ENCODE peak calls at places on chromosomes 7 and 10, in six cellular contexts. Q is retinal pigment epithelial cell, P is H1, S is lower lobe of right lung, W is astrocyte of the spinal cord, O is PC-3. J is an unnamed sample.

GRCh38 chr10:124995605-124996004 is 53.7 kb downstream of the ZRANB1 start:
- DNase-seq in Q (no peak), P (no peak), S (peak), W (no peak), O (no peak), J (no peak)

GRCh38 chr10:71381611-71382010 is 15.1 kb upstream of the CDH23 start:
- DNase-seq in Q (peak), P (no peak), S (no peak), W (no peak), O (no peak), J (no peak)

GRCh38 chr10:99920486-99920885 is 89.3 kb downstream of the DNMBP start:
- DNase-seq in Q (no peak), P (no peak), S (no peak), W (no peak), O (no peak), J (no peak)

GRCh38 chr7:158473946-158474345 is 113.7 kb downstream of the PTPRN2 start:
- DNase-seq in Q (no peak), P (no peak), S (no peak), W (no peak), O (no peak), J (no peak)

GRCh38 chr7:129773328-129773731 is 161.8 kb downstream of the NRF1 start:
- DNase-seq in Q (no peak), P (no peak), S (no peak), W (no peak), O (no peak), J (no peak)

GRCh38 chr7:15046851-15047250 is 144.3 kb upstream of the DGKB start:
- DNase-seq in Q (no peak), P (no peak), S (no peak), W (no peak), O (no peak), J (no peak)

GRCh38 chr7:5396999-5397656 is 26.5 kb downstream of the TNRC18 start:
- DNase-seq in Q (no peak), P (no peak), S (peak), W (peak), O (peak), J (peak)

GRCh38 chr10:133462512-133463305 is 9.0 kb downstream of the SCART1 start:
- DNase-seq in Q (no peak), P (no peak), S (no peak), W (no peak), O (no peak), J (no peak)

GRCh38 chr7:8384901-8385300 is 48.5 kb upstream of the NXPH1 start:
- DNase-seq in Q (no peak), P (no peak), S (no peak), W (no peak), O (no peak), J (no peak)

GRCh38 chr7:114930107-114930521 is 8.2 kb downstream of the MDFIC start:
- DNase-seq in Q (no peak), P (no peak), S (no peak), W (no peak), O (no peak), J (no peak)

GRCh38 chr7:25314729-25315267 is 86.5 kb upstream of the NPVF start:
- DNase-seq in Q (no peak), P (no peak), S (no peak), W (no peak), O (no peak), J (peak)

GRCh38 chr7:142153400-142153799 is 41.9 kb downstream of the MGAM2 start:
- DNase-seq in Q (no peak), P (no peak), S (no peak), W (no peak), O (peak), J (peak)

GRCh38 chr7:39429421-39429820 is 136.8 kb upstream of the YAE1 start:
- DNase-seq in Q (no peak), P (no peak), S (no peak), W (no peak), O (peak), J (no peak)

GRCh38 chr10:62761115-62761514 is 43.4 kb upstream of the ADO start:
- DNase-seq in Q (no peak), P (no peak), S (no peak), W (no peak), O (peak), J (no peak)

GRCh38 chr7:80105706-80106408 is 28.8 kb upstream of the GNAI1 start:
- DNase-seq in Q (no peak), P (no peak), S (no peak), W (no peak), O (no peak), J (no peak)

GRCh38 chr10:3493621-3494020 is 291.4 kb downstream of the KLF6 start:
- DNase-seq in Q (no peak), P (no peak), S (no peak), W (no peak), O (peak), J (no peak)

GRCh38 chr10:103645141-103646054 is 151.9 kb downstream of the NEURL1 start:
- DNase-seq in Q (no peak), P (no peak), S (peak), W (peak), O (peak), J (peak)

GRCh38 chr7:33596694-33597093 is 308.6 kb upstream of the BMPER start:
- DNase-seq in Q (no peak), P (no peak), S (no peak), W (no peak), O (no peak), J (no peak)

GRCh38 chr10:52635651-52636050 is 136.9 kb downstream of the MBL2 start:
- DNase-seq in Q (no peak), P (no peak), S (no peak), W (no peak), O (no peak), J (no peak)

GRCh38 chr10:31320179-31320597 is 1.2 kb downstream of the ZEB1 start:
- DNase-seq in Q (no peak), P (no peak), S (peak), W (peak), O (peak), J (no peak)

GRCh38 chr7:47390914-47391313 is 191.0 kb downstream of the TNS3 start:
- DNase-seq in Q (no peak), P (no peak), S (no peak), W (no peak), O (no peak), J (no peak)

GRCh38 chr7:155371884-155372781 is 74.5 kb downstream of the INSIG1 start:
- DNase-seq in Q (no peak), P (no peak), S (peak), W (no peak), O (no peak), J (no peak)

GRCh38 chr7:6306471-6306870 is 34.0 kb upstream of the CYTH3 start:
- DNase-seq in Q (peak), P (no peak), S (no peak), W (peak), O (peak), J (peak)

GRCh38 chr10:84179059-84179710 is 5.6 kb downstream of the GPR15LG start:
- DNase-seq in Q (no peak), P (no peak), S (no peak), W (no peak), O (no peak), J (peak)

GRCh38 chr10:59098387-59098786 is 78.1 kb upstream of the PHYHIPL start:
- DNase-seq in Q (no peak), P (no peak), S (no peak), W (peak), O (no peak), J (peak)

GRCh38 chr10:103111031-103111917 is 81.8 kb downstream of the NT5C2 start:
- DNase-seq in Q (no peak), P (no peak), S (no peak), W (peak), O (no peak), J (peak)

GRCh38 chr10:104309980-104310978 is 28.0 kb downstream of the ITPRIP start:
- DNase-seq in Q (no peak), P (no peak), S (no peak), W (peak), O (peak), J (peak)

GRCh38 chr10:29590598-29591415 is 44.0 kb downstream of the SVIL start:
- DNase-seq in Q (no peak), P (no peak), S (no peak), W (peak), O (peak), J (peak)

GRCh38 chr7:125934539-125934938 is 1004.9 kb upstream of the POT1 start:
- DNase-seq in Q (peak), P (no peak), S (no peak), W (no peak), O (peak), J (no peak)

GRCh38 chr7:28332031-28332430 is 80.3 kb upstream of the CREB5 start:
- DNase-seq in Q (no peak), P (no peak), S (no peak), W (no peak), O (no peak), J (no peak)

GRCh38 chr7:28328822-28329615 is 83.3 kb upstream of the CREB5 start:
- DNase-seq in Q (no peak), P (no peak), S (no peak), W (no peak), O (no peak), J (no peak)

GRCh38 chr7:28328161-28328560 is 84.2 kb upstream of the CREB5 start:
- DNase-seq in Q (no peak), P (no peak), S (no peak), W (no peak), O (peak), J (no peak)

GRCh38 chr7:28329616-28330373 is 82.5 kb upstream of the CREB5 start:
- DNase-seq in Q (no peak), P (no peak), S (no peak), W (no peak), O (no peak), J (peak)

GRCh38 chr7:28330384-28331070 is 81.8 kb upstream of the CREB5 start:
- DNase-seq in Q (peak), P (no peak), S (no peak), W (no peak), O (no peak), J (peak)
- H3K4me3 ChIP-seq in Q (no peak), P (no peak), S (no peak), W (no peak), O (no peak), J (no peak)

GRCh38 chr7:44348300-44348699 is 22.9 kb upstream of the CAMK2B start:
- DNase-seq in Q (peak), P (no peak), S (no peak), W (peak), O (peak), J (peak)
- TF ChIP-seq CTCF in Q (peak), P (peak), S (peak), W (peak), O (peak), J (peak)

DNA sequence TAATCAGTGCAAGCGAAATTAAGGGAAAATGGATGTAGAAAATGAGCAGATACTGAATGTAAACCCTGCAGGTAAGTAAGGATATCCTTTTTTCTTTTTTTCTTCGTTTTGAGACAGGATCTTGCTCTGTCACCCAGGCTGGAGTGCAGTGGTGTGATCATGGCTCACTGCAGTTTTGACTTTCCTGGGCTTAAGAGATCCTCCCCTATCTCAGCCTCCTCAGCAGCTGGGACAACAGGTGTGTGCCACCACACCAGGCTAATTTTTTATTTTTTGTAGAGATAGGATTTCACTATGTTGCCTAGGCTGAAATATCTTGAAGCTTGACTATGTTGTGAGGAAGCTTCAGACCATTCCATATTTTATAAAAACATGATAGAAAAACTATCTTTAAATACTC is 4.3 kb downstream of the PDCD4 start:
- DNase-seq in Q (no peak), P (no peak), S (no peak), W (no peak), O (no peak), J (no peak)
- H3K4me3 ChIP-seq in Q (no peak), P (no peak), S (no peak), W (no peak), O (no peak), J (no peak)

DNA sequence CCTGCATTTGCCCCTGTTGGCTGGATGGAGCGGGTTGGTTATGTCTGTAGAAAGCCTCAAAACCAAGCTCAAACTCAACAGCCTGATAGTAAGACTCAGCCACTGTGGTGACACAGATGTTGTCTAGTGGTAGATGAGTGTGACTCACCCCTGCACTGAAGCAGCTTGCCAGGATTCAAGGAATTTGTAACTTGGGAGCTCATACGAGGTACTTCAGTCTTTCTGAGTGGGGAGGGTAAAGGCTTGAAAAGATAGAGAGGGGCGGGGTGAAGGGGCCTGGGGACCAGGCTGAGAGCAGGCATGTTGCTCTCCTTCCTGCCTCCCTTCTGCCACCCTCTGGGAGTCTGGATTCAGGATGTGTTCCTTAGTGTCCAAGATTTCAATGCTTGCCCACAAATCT is 22.9 kb upstream of the AQP1 start:
- DNase-seq in Q (no peak), P (no peak), S (no peak), W (peak), O (peak), J (peak)
- TF ChIP-seq CTCF in Q (no peak), P (no peak), S (no peak), W (no peak), O (no peak), J (no peak)

DNA sequence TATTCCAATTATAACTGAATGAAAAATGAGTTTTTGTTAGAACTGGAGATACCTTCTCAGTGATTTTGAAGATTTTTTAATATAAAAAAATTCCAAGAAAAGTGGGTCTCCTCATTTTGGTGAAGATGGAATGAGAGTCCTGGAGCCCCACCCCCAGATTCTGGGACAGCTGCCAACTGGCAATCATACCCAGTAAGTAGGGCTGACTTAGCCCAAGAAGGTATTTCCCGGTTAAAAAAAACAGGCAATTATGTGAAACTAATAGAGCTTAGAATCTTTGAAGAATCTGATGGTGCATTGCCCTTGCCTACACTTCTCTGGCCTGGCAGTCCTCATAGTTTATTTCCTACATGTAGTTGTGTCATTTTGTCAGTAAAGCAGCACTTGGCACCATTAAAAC is 52.8 kb upstream of the VWDE start:
- DNase-seq in Q (peak), P (no peak), S (no peak), W (no peak), O (peak), J (peak)
- H3K4me3 ChIP-seq in Q (no peak), P (no peak), S (no peak), W (no peak), O (no peak), J (no peak)

GRCh38 chr10:126921974-126922525 is 16.8 kb downstream of the DOCK1 start:
- DNase-seq in Q (no peak), P (no peak), S (no peak), W (peak), O (no peak), J (peak)
- TF ChIP-seq CTCF in Q (no peak), P (no peak), S (no peak), W (no peak), O (no peak), J (no peak)

GRCh38 chr10:101778781-101779543 is 3.0 kb upstream of the FGF8 start:
- DNase-seq in Q (no peak), P (no peak), S (peak), W (peak), O (no peak), J (peak)
- H3K4me3 ChIP-seq in Q (peak), P (peak), S (peak), W (peak), O (no peak), J (peak)

DNA sequence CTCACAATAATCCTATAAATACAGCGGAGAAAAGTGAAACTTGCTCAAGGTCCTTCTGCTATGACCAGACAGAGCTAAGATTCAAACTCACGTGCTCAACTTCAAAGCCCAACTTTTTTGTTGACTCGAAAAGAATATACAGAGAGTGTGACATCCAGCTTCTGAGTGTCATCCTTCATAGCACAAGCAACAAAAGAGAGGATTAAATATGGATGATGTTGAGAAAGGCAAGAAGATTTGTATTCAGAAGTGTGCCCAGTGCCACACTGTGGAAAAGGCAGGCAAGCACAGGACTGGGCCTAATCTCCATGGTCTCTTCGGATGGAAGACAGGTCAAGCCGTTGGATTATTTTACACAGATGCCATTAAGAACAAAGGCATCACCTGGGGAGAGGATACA is 2.1 kb upstream of the FAM3C start:
- DNase-seq in Q (no peak), P (no peak), S (no peak), W (no peak), O (peak), J (peak)
- TF ChIP-seq CTCF in Q (peak), P (peak), S (no peak), W (peak), O (peak), J (peak)

DNA sequence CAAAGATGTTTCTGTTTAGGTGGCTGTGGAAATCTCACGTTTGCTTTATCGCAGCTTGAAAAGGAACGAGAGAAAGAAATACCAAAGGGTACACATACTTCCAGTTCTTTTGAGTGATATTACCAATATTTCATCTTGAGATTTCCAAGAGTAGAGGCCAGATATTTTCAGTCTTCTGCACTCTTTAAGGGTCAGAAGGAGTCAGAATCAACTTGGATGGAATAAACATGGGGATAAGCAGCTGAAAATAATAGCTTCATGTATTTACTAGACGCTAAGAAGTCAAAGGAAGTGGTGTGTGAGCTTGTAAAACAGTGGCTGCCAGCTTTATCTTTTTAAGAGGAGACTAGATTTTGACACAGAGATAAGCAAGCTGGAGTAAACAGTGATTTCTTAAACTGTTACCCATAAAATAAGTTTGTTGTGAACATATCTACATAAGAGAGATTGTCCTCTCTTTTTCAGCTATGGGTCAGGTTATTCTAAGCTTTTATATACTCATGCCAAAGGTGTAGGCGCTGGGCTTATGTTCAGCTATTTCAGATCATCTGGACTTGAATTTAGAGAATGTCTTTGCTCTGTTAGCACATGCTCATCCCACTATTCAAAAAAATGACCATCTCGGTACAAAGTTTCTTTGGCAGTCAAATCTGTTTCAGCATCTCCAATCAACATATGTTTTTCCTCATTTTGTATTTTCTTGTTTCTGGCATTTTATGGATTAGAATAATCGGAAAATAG is 170.9 kb upstream of the TCF7L2 start:
- DNase-seq in Q (no peak), P (no peak), S (no peak), W (no peak), O (peak), J (peak)
- H3K4me3 ChIP-seq in Q (no peak), P (no peak), S (no peak), W (no peak), O (peak), J (no peak)

GRCh38 chr7:90312745-90313144 is 8.4 kb downstream of the FAM237B start:
- DNase-seq in Q (no peak), P (no peak), S (no peak), W (no peak), O (peak), J (peak)
- TF ChIP-seq CTCF in Q (peak), P (no peak), S (no peak), W (peak), O (peak), J (peak)

J was measured in choroid plexus epithelial cell.